ENCODE peak calls at places on chromosomes 16 and 17, in four cellular contexts. One of them, this sample, is unnamed.

GRCh38 chr16:3822366-3823045 is 58.0 kb downstream of the CREBBP start:
- DNase-seq in mucosa of gallbladder: no peak
- DNase-seq in Daoy: peak; percentile 51
- DNase-seq in astrocyte of the hippocampus: no peak
- DNase-seq in this sample: no peak

GRCh38 chr17:16211601-16212000 is 3.7 kb downstream of the NCOR1 start:
- DNase-seq in mucosa of gallbladder: no peak
- DNase-seq in Daoy: no peak
- DNase-seq in astrocyte of the hippocampus: no peak
- DNase-seq in this sample: no peak

GRCh38 chr16:85759631-85760419 is 8.9 kb upstream of the C16orf74 start:
- DNase-seq in mucosa of gallbladder: no peak
- DNase-seq in Daoy: no peak
- DNase-seq in astrocyte of the hippocampus: no peak
- DNase-seq in this sample: no peak

GRCh38 chr17:16377804-16378400 is 3.0 kb upstream of the UBB start:
- DNase-seq in mucosa of gallbladder: peak; percentile 59
- DNase-seq in Daoy: no peak
- DNase-seq in astrocyte of the hippocampus: peak; percentile 65
- DNase-seq in this sample: peak; percentile 35

GRCh38 chr16:57479422-57480126 is 6.7 kb downstream of the DOK4 start:
- DNase-seq in mucosa of gallbladder: peak; percentile 67
- DNase-seq in Daoy: peak; percentile 56
- DNase-seq in astrocyte of the hippocampus: peak; percentile 76
- DNase-seq in this sample: peak; percentile 50

GRCh38 chr16:1433756-1434155 is 2.9 kb downstream of the PERCC1 start:
- DNase-seq in mucosa of gallbladder: no peak
- DNase-seq in Daoy: no peak
- DNase-seq in astrocyte of the hippocampus: no peak
- DNase-seq in this sample: no peak

GRCh38 chr17:16915752-16916556 is 56.0 kb downstream of the TNFRSF13B start:
- DNase-seq in mucosa of gallbladder: peak; percentile 23
- DNase-seq in Daoy: peak; percentile 68
- DNase-seq in astrocyte of the hippocampus: peak; percentile 24
- DNase-seq in this sample: peak; percentile 40

GRCh38 chr17:66415366-66416206 is 113.2 kb downstream of the PRKCA start:
- DNase-seq in mucosa of gallbladder: peak; percentile 79
- DNase-seq in Daoy: no peak
- DNase-seq in astrocyte of the hippocampus: no peak
- DNase-seq in this sample: no peak

GRCh38 chr17:72115789-72116520 is 4.9 kb upstream of the SOX9 start:
- DNase-seq in mucosa of gallbladder: no peak
- DNase-seq in Daoy: no peak
- DNase-seq in astrocyte of the hippocampus: peak; percentile 25
- DNase-seq in this sample: no peak

GRCh38 chr17:81518785-81519283 is 6.2 kb upstream of the ACTG1 start:
- DNase-seq in mucosa of gallbladder: no peak
- DNase-seq in Daoy: peak; percentile 75
- DNase-seq in astrocyte of the hippocampus: peak; percentile 64
- DNase-seq in this sample: no peak

GRCh38 chr16:81778861-81779539 is at the start of gene PLCG2:
- DNase-seq in mucosa of gallbladder: peak; percentile 80
- DNase-seq in Daoy: peak; percentile 85
- DNase-seq in astrocyte of the hippocampus: peak; percentile 71
- DNase-seq in this sample: peak; percentile 22

GRCh38 chr17:49516190-49516589 is 21.1 kb downstream of the NGFR start:
- DNase-seq in mucosa of gallbladder: no peak
- DNase-seq in Daoy: no peak
- DNase-seq in astrocyte of the hippocampus: peak; percentile 24
- DNase-seq in this sample: peak; percentile 22

GRCh38 chr17:60327122-60327869 is 64.6 kb downstream of the USP32 start:
- DNase-seq in mucosa of gallbladder: no peak
- DNase-seq in Daoy: no peak
- DNase-seq in astrocyte of the hippocampus: no peak
- DNase-seq in this sample: no peak

GRCh38 chr16:86286991-86287640 is 223.2 kb upstream of the FOXF1 start:
- DNase-seq in mucosa of gallbladder: no peak
- DNase-seq in Daoy: no peak
- DNase-seq in astrocyte of the hippocampus: no peak
- DNase-seq in this sample: no peak